ENCODE peak calls at places on chromosomes 11 and 22, in ten cellular contexts. L is AG04449; O is HCT116; T is T-helper 9 cell; N is activated naive CD4-positive, alpha-beta T cell treated with anti-CD3 and anti-CD28 coated beads, Interleukin-2, amount 10 ng/mL, durations not matched to agents 7 days and 5 days; U is stromal cell of bone marrow; K is prostate gland; A is transverse colon; X is activated T-cell treated with anti-CD3 and anti-CD28 coated beads for 1 hour; F is RWPE1. G is an unnamed sample.

GRCh38 chr11:8688414-8689362 is 6.1 kb downstream of the RPL27A start:
- DNase-seq in O (peak; percentile 97), A (peak; percentile 96), L (peak; percentile 59), U (peak; percentile 89), T (peak; percentile 61), N (peak; percentile 91), X (peak; percentile 66), F (peak; percentile 94), K (peak; percentile 90), G (peak; percentile 72)

GRCh38 chr11:91585035-91585801 is 639.4 kb upstream of the FAT3 start:
- DNase-seq in U (no peak), T (no peak), X (no peak), A (no peak), K (no peak), F (no peak), L (no peak), O (no peak), N (no peak), G (no peak)

GRCh38 chr11:132962026-132962425 is 570.3 kb downstream of the OPCML start:
- DNase-seq in L (peak; percentile 53), N (no peak), T (no peak), O (no peak), F (no peak), X (no peak), U (peak; percentile 72), A (no peak), K (no peak), G (no peak)

GRCh38 chr11:101049123-101049522 is 80.5 kb downstream of the PGR start:
- DNase-seq in L (no peak), A (no peak), F (no peak), T (no peak), U (no peak), O (no peak), X (no peak), N (no peak), K (no peak), G (no peak)

GRCh38 chr11:129593098-129593497 is 217.4 kb downstream of the BARX2 start:
- DNase-seq in X (no peak), F (no peak), K (peak; percentile 70), N (no peak), A (no peak), T (no peak), O (no peak), L (no peak), U (no peak), G (no peak)

GRCh38 chr11:16690061-16690460 is 48.4 kb upstream of the C11orf58 start:
- DNase-seq in N (no peak), A (no peak), F (no peak), K (no peak), X (no peak), U (no peak), T (no peak), L (no peak), O (no peak), G (no peak)

GRCh38 chr11:81966340-81966739 is 767.3 kb downstream of the FAM181B start:
- DNase-seq in O (no peak), U (peak; percentile 50), K (no peak), T (no peak), X (no peak), A (no peak), L (no peak), N (no peak), F (no peak), G (no peak)

GRCh38 chr11:111793863-111794262 is 27.7 kb upstream of the PPP2R1B start:
- DNase-seq in O (no peak), F (peak; percentile 49), L (peak; percentile 57), U (peak; percentile 73), A (no peak), X (no peak), K (no peak), N (no peak), T (no peak), G (no peak)

GRCh38 chr11:32018672-32019071 is 72.2 kb upstream of the RCN1 start:
- DNase-seq in O (no peak), N (no peak), T (no peak), A (no peak), L (no peak), F (no peak), U (no peak), X (no peak), K (no peak), G (no peak)

GRCh38 chr11:47270331-47271271 is 668 bp downstream of the MADD start:
- DNase-seq in A (peak; percentile 34), X (no peak), F (peak; percentile 36), T (peak; percentile 12), N (peak; percentile 52), K (peak; percentile 17), O (no peak), L (no peak), U (peak; percentile 21), G (no peak)

GRCh38 chr22:44245867-44246266 is 65.1 kb downstream of the PARVG start:
- DNase-seq in F (no peak), L (no peak), X (no peak), K (no peak), N (no peak), A (no peak), U (no peak), T (no peak), O (no peak), G (no peak)

GRCh38 chr11:132430352-132431091 is 1060.1 kb downstream of the NTM start:
- DNase-seq in O (no peak), L (no peak), K (no peak), A (no peak), U (peak; percentile 17), X (no peak), T (no peak), N (no peak), F (no peak), G (no peak)

GRCh38 chr22:33869946-33870345 is 50.3 kb downstream of the LARGE1 start:
- DNase-seq in N (no peak), L (no peak), F (no peak), K (no peak), A (no peak), U (no peak), O (no peak), T (no peak), X (no peak), G (no peak)

GRCh38 chr22:25545117-25545516 is 19.4 kb upstream of the GRK3 start:
- DNase-seq in U (no peak), K (no peak), T (no peak), X (no peak), N (no peak), L (no peak), A (no peak), O (no peak), F (no peak), G (no peak)

GRCh38 chr11:86490582-86490981 is 115.9 kb downstream of the CCDC81 start:
- DNase-seq in T (no peak), U (no peak), L (no peak), N (no peak), F (no peak), K (no peak), O (no peak), X (no peak), A (no peak), G (no peak)

GRCh38 chr11:2652362-2652761 is 47.4 kb downstream of the KCNQ1OT1 start:
- DNase-seq in O (no peak), T (no peak), U (no peak), N (no peak), A (no peak), F (no peak), K (no peak), X (no peak), L (no peak), G (no peak)

GRCh38 chr11:46252373-46252914 is 25.0 kb upstream of the CREB3L1 start:
- DNase-seq in L (no peak), X (no peak), A (no peak), T (no peak), O (no peak), F (no peak), N (no peak), K (no peak), U (no peak), G (no peak)

GRCh38 chr11:120235024-120235628 is 4.8 kb upstream of the POU2F3 start:
- DNase-seq in N (peak; percentile 76), O (peak; percentile 64), T (peak; percentile 34), U (no peak), A (peak; percentile 72), F (peak; percentile 90), K (peak; percentile 79), L (no peak), X (peak; percentile 43), G (peak; percentile 10)

GRCh38 chr11:81497202-81497804 is 1236.4 kb downstream of the FAM181B start:
- DNase-seq in K (no peak), A (no peak), O (peak; percentile 0), X (no peak), T (no peak), L (no peak), U (peak; percentile 9), F (peak; percentile 30), N (no peak), G (no peak)

GRCh38 chr22:32854351-32854804 is 52.9 kb downstream of the TIMP3 start:
- DNase-seq in F (no peak), K (no peak), L (no peak), A (no peak), T (no peak), O (no peak), X (no peak), N (no peak), U (peak; percentile 41), G (no peak)